ENCODE peak calls at places on chromosome 21, in seven cellular contexts. X, S, N, R, B, D and P are unnamed samples. For H3K36me3 and H3K4me1, the result is how much of the 10 kb centered on the place peaks cover.

GRCh38 chr21:27023186-27023585 is 56.3 kb upstream of the ADAMTS5 start:
- DNase-seq in X (no peak), S (no peak), N (no peak), R (no peak), B (no peak), D (no peak), P (no peak)

GRCh38 chr21:28229811-28230210 is 762.9 kb downstream of the LTN1 start:
- DNase-seq in X (no peak), S (no peak), N (no peak), R (no peak), B (no peak), D (no peak), P (no peak)

GRCh38 chr21:35579520-35580293 is 480.6 kb downstream of the SETD4 start:
- DNase-seq in X (no peak), S (no peak), N (no peak), R (no peak), B (no peak), D (no peak), P (no peak)

GRCh38 chr21:31334648-31335121 is 9.4 kb downstream of the TIAM1 start:
- DNase-seq in X (no peak), S (no peak), N (no peak), R (no peak), B (no peak), D (no peak), P (no peak)

GRCh38 chr21:15400905-15401304 is 328.9 kb upstream of the USP25 start:
- DNase-seq in X (no peak), S (no peak), N (no peak), R (no peak), B (no peak), D (no peak), P (no peak)

GRCh38 chr21:15775291-15775690 is 45.5 kb downstream of the USP25 start:
- DNase-seq in X (no peak), S (no peak), N (no peak), R (no peak), B (no peak), D (no peak), P (no peak)

GRCh38 chr21:37562920-37563640 is 196.5 kb downstream of the DYRK1A start:
- DNase-seq in X (peak), S (no peak), N (peak), R (peak), B (no peak), D (peak), P (no peak)

GRCh38 chr21:46150073-46150472 is 5.3 kb downstream of the FTCD start:
- DNase-seq in X (no peak), S (peak), N (peak), R (no peak), B (no peak), D (peak), P (peak)

GRCh38 chr21:29726061-29726460 is 213.7 kb downstream of the GRIK1 start:
- DNase-seq in X (no peak), S (no peak), N (no peak), R (no peak), B (no peak), D (no peak), P (no peak)

GRCh38 chr21:32770514-32771133 is 931 bp downstream of the PAXBP1 start:
- DNase-seq in X (no peak), S (no peak), N (no peak), R (no peak), B (peak), D (no peak), P (peak)

GRCh38 chr21:24045775-24046215 is 1561.5 kb downstream of the MRPL39 start:
- DNase-seq in X (peak), S (peak), N (peak), R (peak), B (peak), D (peak), P (peak)

GRCh38 chr21:35138665-35139381 is 89.7 kb upstream of the RUNX1 start:
- DNase-seq in X (no peak), S (no peak), N (no peak), R (peak), B (peak), D (no peak), P (no peak)

GRCh38 chr21:32728455-32729237 is 833 bp upstream of the SYNJ1 start:
- DNase-seq in X (no peak), S (no peak), N (no peak), R (no peak), B (no peak), D (no peak), P (no peak)

GRCh38 chr21:17784604-17785402 is 34.4 kb downstream of the C21orf91 start:
- DNase-seq in X (no peak), S (no peak), N (no peak), R (no peak), B (no peak), D (no peak), P (no peak)

GRCh38 chr21:31282095-31282709 is 61.9 kb downstream of the TIAM1 start:
- DNase-seq in X (peak), S (no peak), N (peak), R (no peak), B (no peak), D (no peak), P (no peak)

GRCh38 chr21:29034678-29035077 is 10.2 kb downstream of the USP16 start:
- DNase-seq in X (no peak), S (no peak), N (no peak), R (no peak), B (no peak), D (no peak), P (no peak)

GRCh38 chr21:15804247-15804985 is 74.6 kb downstream of the USP25 start:
- DNase-seq in X (no peak), S (no peak), N (no peak), R (no peak), B (no peak), D (no peak), P (no peak)

GRCh38 chr21:32329776-32330175 is 31.1 kb downstream of the MRAP start:
- DNase-seq in X (no peak), S (no peak), N (no peak), R (no peak), B (no peak), D (no peak), P (no peak)

GRCh38 chr21:14551741-14552140 is 5.6 kb upstream of the SAMSN1 start:
- DNase-seq in X (no peak), S (no peak), N (no peak), R (no peak), B (no peak), D (no peak), P (no peak)

GRCh38 chr21:41141031-41141457 is 26.9 kb upstream of the BACE2 start:
- DNase-seq in X (no peak), S (no peak), N (no peak), R (no peak), B (peak), D (no peak), P (no peak)

GRCh38 chr21:40165671-40166070 is 298.4 kb downstream of the PCP4 start:
- DNase-seq in X (no peak), S (no peak), N (no peak), R (no peak), B (no peak), D (no peak), P (no peak)

GRCh38 chr21:31293986-31294385 is 50.1 kb downstream of the TIAM1 start:
- DNase-seq in X (no peak), S (no peak), N (no peak), R (no peak), B (no peak), D (no peak), P (no peak)

GRCh38 chr21:26127918-26128317 is 42.7 kb downstream of the APP start:
- DNase-seq in X (no peak), S (no peak), N (no peak), R (no peak), B (no peak), D (no peak), P (peak)

GRCh38 chr21:35204125-35204524 is 155.0 kb upstream of the RUNX1 start:
- DNase-seq in X (no peak), S (no peak), N (no peak), R (no peak), B (no peak), D (no peak), P (no peak)

GRCh38 chr21:15210235-15210678 is 145.5 kb upstream of the NRIP1 start:
- DNase-seq in X (peak), S (no peak), N (peak), R (no peak), B (peak), D (no peak), P (no peak)

GRCh38 chr21:29114765-29115164 is 15.7 kb upstream of the MAP3K7CL start:
- DNase-seq in X (no peak), S (no peak), N (no peak), R (no peak), B (no peak), D (no peak), P (no peak)

GRCh38 chr21:16116798-16117197 is 387.0 kb downstream of the USP25 start:
- DNase-seq in X (no peak), S (no peak), N (no peak), R (no peak), B (no peak), D (no peak), P (no peak)

GRCh38 chr21:31667639-31668038 is 8.1 kb downstream of the SOD1 start:
- DNase-seq in X (no peak), S (no peak), N (no peak), R (no peak), B (no peak), D (no peak), P (no peak)

GRCh38 chr21:46326110-46326703 is 2.3 kb downstream of the PCNT start:
- DNase-seq in X (no peak), S (no peak), N (no peak), R (no peak), B (no peak), D (no peak), P (no peak)

GRCh38 chr21:35075546-35075945 is 26.4 kb upstream of the RUNX1 start:
- DNase-seq in X (peak), S (no peak), N (no peak), R (no peak), B (no peak), D (no peak), P (no peak)

GRCh38 chr21:28333455-28334108 is 659.1 kb downstream of the LTN1 start:
- DNase-seq in X (no peak), S (no peak), N (no peak), R (no peak), B (no peak), D (no peak), P (no peak)

GRCh38 chr21:29418813-29419212 is 120.1 kb downstream of the BACH1 start:
- DNase-seq in X (no peak), S (no peak), N (no peak), R (no peak), B (no peak), D (no peak), P (no peak)

GRCh38 chr21:14536929-14537328 is 9.2 kb downstream of the SAMSN1 start:
- DNase-seq in X (no peak), S (no peak), N (no peak), R (no peak), B (no peak), D (no peak), P (no peak)

GRCh38 chr21:43271452-43272020 is 102.7 kb downstream of the CRYAA start:
- DNase-seq in X (peak), S (no peak), N (no peak), R (no peak), B (no peak), D (no peak), P (no peak)

GRCh38 chr21:26055010-26055409 is 115.6 kb downstream of the APP start:
- DNase-seq in X (no peak), S (no peak), N (no peak), R (no peak), B (no peak), D (no peak), P (no peak)

GRCh38 chr21:46208761-46209721 is 19.5 kb downstream of the LSS start:
- DNase-seq in X (no peak), S (no peak), N (no peak), R (no peak), B (no peak), D (no peak), P (peak)

GRCh38 chr21:16418663-16419062 is 688.9 kb downstream of the USP25 start:
- DNase-seq in X (no peak), S (no peak), N (no peak), R (no peak), B (no peak), D (no peak), P (no peak)

GRCh38 chr21:42233067-42233981 is 14.4 kb downstream of the ABCG1 start:
- DNase-seq in X (peak), S (peak), N (peak), R (peak), B (peak), D (peak), P (peak)
- TF ChIP-seq CTCF in X (peak), S (no peak), N (peak), R (peak), B (no peak), D (no peak), P (no peak)

DNA sequence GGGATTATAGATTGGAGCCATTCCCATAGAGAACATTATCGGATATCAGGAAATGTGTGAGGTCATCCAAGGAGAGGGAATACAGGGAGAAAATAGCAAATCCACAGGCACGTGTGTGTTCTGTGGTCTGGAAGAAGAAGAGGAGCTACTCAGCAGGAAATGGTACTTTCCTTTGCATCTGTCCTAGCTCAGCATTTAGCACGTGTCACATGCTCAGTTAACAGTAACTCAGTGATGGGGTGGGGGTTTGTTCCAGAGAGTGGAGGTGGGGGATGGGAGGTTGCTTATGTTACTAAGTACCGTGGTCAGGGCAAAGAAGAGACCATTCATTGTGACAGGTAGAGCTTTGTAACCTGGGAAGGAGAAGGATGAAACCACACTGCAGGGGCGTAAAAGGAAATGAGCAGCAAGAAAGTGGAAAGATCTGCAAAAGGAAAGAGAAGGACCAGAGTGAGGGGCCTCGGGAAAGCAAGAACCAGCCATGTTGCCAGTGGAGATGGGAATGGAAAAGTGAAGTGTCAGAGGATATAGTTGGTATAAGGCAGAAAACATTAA is 100.4 kb downstream of the ATP5PO start:
- DNase-seq in X (no peak), S (no peak), N (no peak), R (no peak), B (no peak), D (no peak), P (peak)
- H3K36me3 ChIP-seq in X (half or more), S (under half), N (under half), R (under half), B (under half), D (under half), P (under half)

GRCh38 chr21:38820471-38821239 is 14.9 kb downstream of the ETS2 start:
- DNase-seq in X (peak), S (no peak), N (peak), R (no peak), B (no peak), D (no peak), P (no peak)
- H3K4me1 ChIP-seq in X (under half), S (under half), N (under half), R (under half), B (under half), D (under half), P (half or more)

GRCh38 chr21:44375686-44376320 is 22.4 kb downstream of the TRPM2 start:
- DNase-seq in X (no peak), S (no peak), N (no peak), R (no peak), B (no peak), D (no peak), P (no peak)

GRCh38 chr21:44378646-44379581 is 25.5 kb downstream of the TRPM2 start:
- DNase-seq in X (no peak), S (no peak), N (no peak), R (no peak), B (no peak), D (no peak), P (no peak)

GRCh38 chr21:44376606-44377005 is 23.2 kb downstream of the TRPM2 start:
- DNase-seq in X (no peak), S (no peak), N (no peak), R (no peak), B (no peak), D (no peak), P (peak)

GRCh38 chr21:44377922-44378645 is 24.7 kb downstream of the TRPM2 start:
- DNase-seq in X (no peak), S (no peak), N (no peak), R (no peak), B (no peak), D (no peak), P (no peak)

DNA sequence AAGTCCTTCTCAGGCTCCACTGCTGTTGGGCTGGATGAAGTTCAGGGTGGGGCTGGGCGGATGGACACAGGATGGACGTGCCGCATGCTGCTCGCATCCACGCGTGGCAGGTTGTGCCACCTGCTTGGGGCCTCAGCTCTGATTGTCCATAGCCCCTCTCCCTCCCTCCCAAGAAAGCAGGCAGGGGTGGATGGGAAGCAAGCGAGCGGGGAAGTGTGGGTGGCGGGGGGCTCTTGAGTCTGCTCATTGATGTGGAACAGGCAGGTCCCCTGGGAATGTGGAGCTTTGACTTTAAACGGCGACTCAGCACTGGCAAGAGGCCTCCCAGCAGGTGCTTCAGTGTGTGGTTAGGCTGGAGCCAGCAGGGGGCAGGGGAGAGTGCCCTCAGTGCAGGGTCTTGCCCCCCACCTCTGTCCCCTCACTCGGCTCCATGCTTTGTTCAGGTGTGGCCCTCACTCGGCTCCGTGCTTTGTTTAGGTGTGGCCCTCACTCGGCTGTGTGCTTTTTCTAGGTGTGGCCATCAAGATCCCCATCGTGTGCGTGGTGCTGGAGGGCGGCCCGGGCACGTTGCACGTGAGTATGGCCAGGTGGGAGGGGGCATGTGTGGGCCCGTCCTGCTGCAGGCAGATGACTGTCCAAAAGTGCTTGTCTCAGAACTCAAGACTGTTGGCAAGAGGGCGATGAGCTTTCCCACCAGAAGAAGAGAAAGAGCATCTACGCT is 23.9 kb downstream of the TRPM2 start:
- DNase-seq in X (no peak), S (no peak), N (no peak), R (no peak), B (no peak), D (no peak), P (no peak)
- TF ChIP-seq CTCF in X (no peak), S (no peak), N (no peak), R (no peak), B (no peak), D (no peak), P (no peak)

GRCh38 chr21:44893948-44894656 is 20.6 kb upstream of the PTTG1IP start:
- DNase-seq in X (peak), S (no peak), N (no peak), R (no peak), B (no peak), D (no peak), P (no peak)

GRCh38 chr21:44894687-44895302 is 21.3 kb upstream of the PTTG1IP start:
- DNase-seq in X (peak), S (no peak), N (no peak), R (no peak), B (no peak), D (no peak), P (no peak)

GRCh38 chr21:44892095-44892494 is 18.6 kb upstream of the PTTG1IP start:
- DNase-seq in X (peak), S (no peak), N (no peak), R (no peak), B (no peak), D (no peak), P (no peak)

GRCh38 chr21:44892536-44893277 is 19.2 kb upstream of the PTTG1IP start:
- DNase-seq in X (peak), S (no peak), N (peak), R (peak), B (peak), D (no peak), P (no peak)

GRCh38 chr21:44893278-44893556 is 19.7 kb upstream of the PTTG1IP start:
- DNase-seq in X (no peak), S (no peak), N (no peak), R (no peak), B (no peak), D (no peak), P (no peak)
- H3K36me3 ChIP-seq in X (under half), S (under half), N (under half), R (half or more), B (under half), D (under half), P (under half)

DNA sequence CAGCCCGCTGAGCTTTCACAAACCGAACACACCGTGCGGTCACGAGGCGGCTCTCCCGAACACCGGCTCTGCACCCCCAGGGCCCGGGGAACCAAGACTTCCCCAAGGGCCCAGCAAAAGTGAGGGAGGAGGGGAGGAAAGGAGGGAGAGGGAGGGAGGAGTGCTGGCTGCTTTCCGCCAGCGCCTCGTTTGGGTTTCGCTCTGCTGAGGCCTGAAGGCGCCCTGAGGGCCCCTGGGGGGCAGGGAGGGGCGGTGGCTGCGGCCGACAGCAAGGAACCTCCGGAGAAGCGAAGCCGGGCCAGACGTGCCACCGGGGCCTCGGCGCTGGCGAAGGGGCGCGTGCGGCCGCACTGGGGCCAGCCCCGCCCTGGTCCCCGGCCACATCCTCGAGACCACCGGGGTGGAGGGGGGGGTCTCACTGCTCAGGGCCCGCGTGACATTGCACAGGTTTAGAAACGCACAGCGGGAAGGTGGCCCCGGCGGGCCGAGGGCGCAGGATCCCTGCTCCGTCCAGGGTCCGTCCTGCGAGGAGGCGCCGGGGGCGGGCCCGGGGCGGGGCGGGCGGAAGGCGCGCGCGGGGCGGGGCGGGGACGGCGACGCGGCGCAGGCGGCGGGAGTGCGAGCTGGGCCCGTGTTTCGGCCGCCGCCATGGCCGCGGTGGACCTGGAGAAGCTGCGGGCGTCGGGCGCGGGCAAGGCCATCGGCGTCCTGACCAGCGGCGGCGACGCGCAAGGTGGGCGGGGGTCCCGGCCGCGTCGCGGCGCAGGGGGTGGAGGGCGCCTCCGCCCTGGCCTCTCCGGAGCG is at the start of gene PFKL:
- DNase-seq in X (peak), S (peak), N (no peak), R (peak), B (peak), D (peak), P (peak)
- H3K4me1 ChIP-seq in X (under half), S (under half), N (under half), R (half or more), B (under half), D (under half), P (under half)